ENCODE peak calls at places on chromosomes 5 and 9, in five cellular contexts. Y, R, W, E and A are unnamed samples.

GRCh38 chr5:73853091-73853490 is 227.1 kb downstream of the ARHGEF28 start:
- DNase-seq in Y (no peak), R (peak), W (peak), E (no peak), A (no peak)

GRCh38 chr9:127931092-127931881 is 710 bp upstream of the PIP5KL1 start:
- DNase-seq in Y (no peak), R (no peak), W (peak), E (no peak), A (no peak)

GRCh38 chr9:108654566-108654965 is 201.2 kb downstream of the ACTL7B start:
- DNase-seq in Y (no peak), R (no peak), W (peak), E (no peak), A (no peak)

GRCh38 chr5:79269733-79270166 is 33.8 kb downstream of the JMY start:
- DNase-seq in Y (no peak), R (no peak), W (no peak), E (no peak), A (no peak)

GRCh38 chr9:70111042-70111602 is 67.5 kb downstream of the MAMDC2 start:
- DNase-seq in Y (no peak), R (peak), W (peak), E (no peak), A (peak)

GRCh38 chr9:121881920-121882500 is 211.1 kb downstream of the TTLL11 start:
- DNase-seq in Y (no peak), R (no peak), W (no peak), E (no peak), A (no peak)

GRCh38 chr9:34686231-34686630 is 4.8 kb downstream of the CCL19 start:
- DNase-seq in Y (no peak), R (no peak), W (no peak), E (no peak), A (no peak)

GRCh38 chr5:135391123-135391868 is 7.7 kb downstream of the MACROH2A1 start:
- DNase-seq in Y (no peak), R (no peak), W (peak), E (no peak), A (no peak)

GRCh38 chr9:136882109-136882946 is 4.0 kb upstream of the TRAF2 start:
- DNase-seq in Y (no peak), R (peak), W (peak), E (no peak), A (no peak)

GRCh38 chr5:72244862-72245371 is 75.1 kb downstream of the MRPS27 start:
- DNase-seq in Y (no peak), R (peak), W (peak), E (no peak), A (no peak)

GRCh38 chr5:173328896-173329369 is 719 bp upstream of the STC2 start:
- DNase-seq in Y (no peak), R (no peak), W (peak), E (no peak), A (no peak)

GRCh38 chr5:134510970-134511795 is 14.3 kb upstream of the JADE2 start:
- DNase-seq in Y (no peak), R (no peak), W (peak), E (no peak), A (no peak)

GRCh38 chr9:131477367-131477766 is 25.4 kb upstream of the POMT1 start:
- DNase-seq in Y (no peak), R (no peak), W (no peak), E (no peak), A (no peak)

GRCh38 chr9:84296146-84296843 is 44.3 kb downstream of the SLC28A3 start:
- DNase-seq in Y (no peak), R (no peak), W (peak), E (no peak), A (no peak)

GRCh38 chr9:127809562-127810377 is 7.1 kb downstream of the FPGS start:
- DNase-seq in Y (no peak), R (no peak), W (peak), E (no peak), A (no peak)

GRCh38 chr9:83588256-83588655 is 34.7 kb upstream of the IDNK start:
- DNase-seq in Y (no peak), R (no peak), W (no peak), E (no peak), A (no peak)

GRCh38 chr9:35996358-35996970 is 38.5 kb upstream of the OR2S2 start:
- DNase-seq in Y (no peak), R (no peak), W (peak), E (no peak), A (no peak)

GRCh38 chr5:174818430-174818829 is 94.0 kb downstream of the MSX2 start:
- DNase-seq in Y (no peak), R (no peak), W (no peak), E (no peak), A (no peak)

GRCh38 chr5:94433393-94434149 is 184.8 kb downstream of the KIAA0825 start:
- DNase-seq in Y (peak), R (peak), W (peak), E (no peak), A (no peak)

GRCh38 chr9:38079410-38080105 is 10.5 kb upstream of the SHB start:
- DNase-seq in Y (no peak), R (no peak), W (no peak), E (no peak), A (no peak)

GRCh38 chr5:143695244-143695885 is 116.6 kb upstream of the HMHB1 start:
- DNase-seq in Y (no peak), R (no peak), W (no peak), E (no peak), A (no peak)

GRCh38 chr9:96450613-96451544 is 910 bp downstream of the HABP4 start:
- DNase-seq in Y (no peak), R (no peak), W (peak), E (no peak), A (no peak)

GRCh38 chr9:128072144-128073021 is 4.4 kb downstream of the SLC25A25 start:
- DNase-seq in Y (peak), R (peak), W (peak), E (no peak), A (peak)

GRCh38 chr5:54803381-54804025 is 181.9 kb downstream of the ESM1 start:
- DNase-seq in Y (no peak), R (no peak), W (no peak), E (no peak), A (no peak)